ENCODE peak calls at places on chromosomes 13 and 19, in six cellular contexts. One of them, this sample, is unnamed.

GRCh38 chr19:46670874-46671273 is 9.9 kb upstream of the DACT3 start:
- DNase-seq in iPS-NIHi11: no peak
- DNase-seq in IMR-90: peak; percentile 47
- DNase-seq in gastrocnemius medialis: no peak
- DNase-seq in glutamatergic neuron: no peak
- DNase-seq in HFFc6: peak; percentile 39
- DNase-seq in this sample: no peak

GRCh38 chr13:111184685-111185401 is 69.7 kb downstream of the ARHGEF7 start:
- DNase-seq in IMR-90: no peak
- DNase-seq in gastrocnemius medialis: peak; percentile 23
- DNase-seq in iPS-NIHi11: no peak
- DNase-seq in HFFc6: no peak
- DNase-seq in glutamatergic neuron: peak; percentile 74
- DNase-seq in this sample: no peak

GRCh38 chr13:48532146-48532472 is 771 bp downstream of the RCBTB2 start:
- DNase-seq in iPS-NIHi11: no peak
- DNase-seq in glutamatergic neuron: no peak
- DNase-seq in HFFc6: peak; percentile 22
- DNase-seq in IMR-90: peak; percentile 52
- DNase-seq in gastrocnemius medialis: no peak
- DNase-seq in this sample: no peak

GRCh38 chr13:113904411-113904810 is 40.5 kb upstream of the GAS6 start:
- DNase-seq in gastrocnemius medialis: no peak
- DNase-seq in HFFc6: no peak
- DNase-seq in glutamatergic neuron: no peak
- DNase-seq in IMR-90: peak; percentile 43
- DNase-seq in iPS-NIHi11: peak; percentile 53
- DNase-seq in this sample: peak; percentile 81

GRCh38 chr13:111482126-111482525 is 161.7 kb downstream of the TEX29 start:
- DNase-seq in iPS-NIHi11: no peak
- DNase-seq in HFFc6: no peak
- DNase-seq in IMR-90: no peak
- DNase-seq in glutamatergic neuron: no peak
- DNase-seq in gastrocnemius medialis: no peak
- DNase-seq in this sample: no peak

GRCh38 chr19:57870225-57870624 is 18.6 kb downstream of the ZNF814 start:
- DNase-seq in gastrocnemius medialis: no peak
- DNase-seq in HFFc6: no peak
- DNase-seq in IMR-90: no peak
- DNase-seq in glutamatergic neuron: no peak
- DNase-seq in iPS-NIHi11: no peak
- DNase-seq in this sample: no peak

GRCh38 chr13:29676535-29676934 is 81.0 kb upstream of the SLC7A1 start:
- DNase-seq in IMR-90: peak; percentile 29
- DNase-seq in gastrocnemius medialis: no peak
- DNase-seq in iPS-NIHi11: no peak
- DNase-seq in HFFc6: peak; percentile 60
- DNase-seq in glutamatergic neuron: no peak
- DNase-seq in this sample: no peak

GRCh38 chr13:100650321-100650720 is 24.3 kb downstream of the TMTC4 start:
- DNase-seq in HFFc6: no peak
- DNase-seq in glutamatergic neuron: no peak
- DNase-seq in iPS-NIHi11: no peak
- DNase-seq in gastrocnemius medialis: no peak
- DNase-seq in IMR-90: no peak
- DNase-seq in this sample: peak; percentile 28

GRCh38 chr19:54312436-54313362 is at the start of gene LILRA5:
- DNase-seq in gastrocnemius medialis: peak; percentile 12
- DNase-seq in glutamatergic neuron: no peak
- DNase-seq in iPS-NIHi11: no peak
- DNase-seq in HFFc6: no peak
- DNase-seq in IMR-90: no peak
- DNase-seq in this sample: no peak

GRCh38 chr13:26979334-26979733 is 192.3 kb downstream of the USP12 start:
- DNase-seq in glutamatergic neuron: no peak
- DNase-seq in IMR-90: no peak
- DNase-seq in gastrocnemius medialis: no peak
- DNase-seq in HFFc6: no peak
- DNase-seq in iPS-NIHi11: no peak
- DNase-seq in this sample: no peak

GRCh38 chr13:110262494-110262893 is 44.5 kb downstream of the COL4A1 start:
- DNase-seq in glutamatergic neuron: no peak
- DNase-seq in gastrocnemius medialis: no peak
- DNase-seq in HFFc6: no peak
- DNase-seq in IMR-90: no peak
- DNase-seq in iPS-NIHi11: no peak
- DNase-seq in this sample: peak; percentile 22